ENCODE peak calls at places on chromosome 13, in nine cellular contexts. One of them, this sample, is unnamed. For H3K4me1 and H3K27me3, the result is how much of the 10 kb centered on the place peaks cover.

GRCh38 chr13:77084755-77085154 is 57.8 kb upstream of the FBXL3 start:
- DNase-seq in breast epithelium: no peak
- DNase-seq in psoas muscle: no peak
- DNase-seq in CD8-positive, alpha-beta T cell: no peak
- DNase-seq in PC-3: no peak
- DNase-seq in ovary: no peak
- DNase-seq in uterus: no peak
- DNase-seq in Karpas-422: no peak
- DNase-seq in cardiac muscle cell: no peak
- DNase-seq in this sample: no peak

GRCh38 chr13:63774133-63774532 is 2358.5 kb upstream of the PCDH20 start:
- DNase-seq in CD8-positive, alpha-beta T cell: no peak
- DNase-seq in psoas muscle: no peak
- DNase-seq in cardiac muscle cell: no peak
- DNase-seq in ovary: no peak
- DNase-seq in PC-3: peak
- DNase-seq in uterus: no peak
- DNase-seq in breast epithelium: no peak
- DNase-seq in Karpas-422: no peak
- DNase-seq in this sample: no peak

GRCh38 chr13:40210865-40211585 is 455.4 kb downstream of the FOXO1 start:
- DNase-seq in cardiac muscle cell: no peak
- DNase-seq in uterus: no peak
- DNase-seq in breast epithelium: no peak
- DNase-seq in Karpas-422: no peak
- DNase-seq in PC-3: no peak
- DNase-seq in psoas muscle: no peak
- DNase-seq in ovary: no peak
- DNase-seq in CD8-positive, alpha-beta T cell: no peak
- DNase-seq in this sample: no peak

GRCh38 chr13:30116379-30116778 is 191.0 kb downstream of the KATNAL1 start:
- DNase-seq in breast epithelium: no peak
- DNase-seq in cardiac muscle cell: no peak
- DNase-seq in psoas muscle: no peak
- DNase-seq in Karpas-422: no peak
- DNase-seq in PC-3: no peak
- DNase-seq in ovary: no peak
- DNase-seq in CD8-positive, alpha-beta T cell: no peak
- DNase-seq in uterus: no peak
- DNase-seq in this sample: no peak

GRCh38 chr13:114128624-114129522 is 3.5 kb downstream of the RASA3 start:
- DNase-seq in Karpas-422: peak
- DNase-seq in CD8-positive, alpha-beta T cell: peak
- DNase-seq in psoas muscle: peak
- DNase-seq in PC-3: peak
- DNase-seq in ovary: no peak
- DNase-seq in cardiac muscle cell: peak
- DNase-seq in uterus: peak
- DNase-seq in breast epithelium: no peak
- DNase-seq in this sample: peak

GRCh38 chr13:104592545-104593250 is 1526.5 kb upstream of the SLC10A2 start:
- DNase-seq in uterus: no peak
- DNase-seq in Karpas-422: no peak
- DNase-seq in psoas muscle: no peak
- DNase-seq in PC-3: peak
- DNase-seq in CD8-positive, alpha-beta T cell: no peak
- DNase-seq in ovary: no peak
- DNase-seq in cardiac muscle cell: no peak
- DNase-seq in breast epithelium: no peak
- DNase-seq in this sample: no peak

GRCh38 chr13:40528881-40529280 is 137.6 kb downstream of the FOXO1 start:
- DNase-seq in uterus: no peak
- DNase-seq in psoas muscle: no peak
- DNase-seq in CD8-positive, alpha-beta T cell: no peak
- DNase-seq in PC-3: no peak
- DNase-seq in Karpas-422: no peak
- DNase-seq in ovary: no peak
- DNase-seq in breast epithelium: no peak
- DNase-seq in cardiac muscle cell: no peak
- DNase-seq in this sample: no peak

GRCh38 chr13:102812616-102813287 is 13.8 kb downstream of the BIVM start:
- DNase-seq in breast epithelium: no peak
- DNase-seq in Karpas-422: no peak
- DNase-seq in uterus: no peak
- DNase-seq in PC-3: no peak
- DNase-seq in CD8-positive, alpha-beta T cell: no peak
- DNase-seq in cardiac muscle cell: peak
- DNase-seq in psoas muscle: no peak
- DNase-seq in ovary: no peak
- DNase-seq in this sample: no peak

GRCh38 chr13:38635030-38635429 is 51.8 kb upstream of the FREM2 start:
- DNase-seq in CD8-positive, alpha-beta T cell: no peak
- DNase-seq in uterus: no peak
- DNase-seq in PC-3: no peak
- DNase-seq in breast epithelium: no peak
- DNase-seq in ovary: no peak
- DNase-seq in cardiac muscle cell: no peak
- DNase-seq in psoas muscle: no peak
- DNase-seq in Karpas-422: no peak
- DNase-seq in this sample: no peak

GRCh38 chr13:30924321-30924720 is 8.1 kb upstream of the TEX26 start:
- DNase-seq in uterus: no peak
- DNase-seq in cardiac muscle cell: no peak
- DNase-seq in breast epithelium: no peak
- DNase-seq in psoas muscle: no peak
- DNase-seq in Karpas-422: no peak
- DNase-seq in ovary: no peak
- DNase-seq in CD8-positive, alpha-beta T cell: no peak
- DNase-seq in PC-3: no peak
- DNase-seq in this sample: no peak

GRCh38 chr13:51849145-51850101 is 4.4 kb upstream of the TMEM272 start:
- DNase-seq in uterus: no peak
- DNase-seq in CD8-positive, alpha-beta T cell: no peak
- DNase-seq in psoas muscle: no peak
- DNase-seq in cardiac muscle cell: peak
- DNase-seq in PC-3: peak
- DNase-seq in ovary: no peak
- DNase-seq in Karpas-422: peak
- DNase-seq in breast epithelium: no peak
- DNase-seq in this sample: peak

DNA sequence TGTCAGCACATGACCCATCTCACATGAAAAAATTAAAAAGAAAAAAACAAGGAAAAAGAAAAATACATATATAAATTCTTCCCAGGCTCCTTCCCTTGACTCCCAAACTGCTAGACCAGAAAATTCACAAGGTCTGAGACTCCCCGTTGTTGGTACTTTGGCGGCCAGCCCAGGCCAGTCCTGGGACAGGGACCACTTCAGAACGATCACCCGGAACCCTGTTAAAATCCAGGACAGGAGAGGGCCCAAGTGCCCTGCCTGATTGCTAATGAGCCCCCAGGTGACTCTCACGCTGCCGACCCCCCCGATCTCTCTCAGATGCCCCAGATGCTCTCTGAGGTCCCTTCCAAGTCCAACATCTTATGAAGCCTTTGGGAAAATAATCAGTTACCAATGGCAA is 107.2 kb downstream of the COL4A2 start:
- DNase-seq in CD8-positive, alpha-beta T cell: no peak
- DNase-seq in PC-3: no peak
- DNase-seq in Karpas-422: no peak
- DNase-seq in cardiac muscle cell: no peak
- DNase-seq in psoas muscle: no peak
- DNase-seq in breast epithelium: no peak
- DNase-seq in uterus: no peak
- DNase-seq in ovary: no peak
- DNase-seq in this sample: no peak
- H3K4me1 ChIP-seq in CD8-positive, alpha-beta T cell: under half
- H3K4me1 ChIP-seq in PC-3: under half
- H3K4me1 ChIP-seq in Karpas-422: under half
- H3K4me1 ChIP-seq in cardiac muscle cell: under half
- H3K4me1 ChIP-seq in psoas muscle: under half
- H3K4me1 ChIP-seq in breast epithelium: under half
- H3K4me1 ChIP-seq in uterus: half or more
- H3K4me1 ChIP-seq in ovary: under half
- H3K4me1 ChIP-seq in this sample: under half

DNA sequence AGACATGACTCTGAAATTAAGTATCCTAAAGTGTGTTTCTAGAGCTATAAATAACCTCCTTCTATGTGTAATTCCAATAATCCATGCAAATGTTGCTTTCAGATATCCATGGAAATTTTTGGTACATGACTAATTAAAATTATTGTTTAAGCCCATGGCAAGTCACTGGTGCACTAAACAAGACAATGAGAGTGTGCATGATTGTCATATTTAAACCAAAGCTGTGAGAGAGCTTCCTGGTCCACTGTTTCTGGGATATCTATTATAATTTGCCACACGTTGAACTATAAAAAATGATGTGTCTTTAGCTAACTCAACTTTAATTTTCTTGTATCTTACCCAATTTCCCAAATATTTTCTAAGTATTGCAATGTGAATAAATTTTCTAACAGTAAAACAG is 55.6 kb upstream of the NBEA start:
- DNase-seq in PC-3: peak
- DNase-seq in uterus: no peak
- DNase-seq in ovary: no peak
- DNase-seq in cardiac muscle cell: no peak
- DNase-seq in CD8-positive, alpha-beta T cell: no peak
- DNase-seq in psoas muscle: no peak
- DNase-seq in breast epithelium: no peak
- DNase-seq in Karpas-422: no peak
- DNase-seq in this sample: no peak
- H3K27me3 ChIP-seq in PC-3: under half
- H3K27me3 ChIP-seq in uterus: under half
- H3K27me3 ChIP-seq in ovary: under half
- H3K27me3 ChIP-seq in cardiac muscle cell: under half
- H3K27me3 ChIP-seq in CD8-positive, alpha-beta T cell: under half
- H3K27me3 ChIP-seq in psoas muscle: under half
- H3K27me3 ChIP-seq in breast epithelium: under half
- H3K27me3 ChIP-seq in Karpas-422: under half
- H3K27me3 ChIP-seq in this sample: under half

GRCh38 chr13:34161829-34162544 is 344.0 kb downstream of the RFC3 start:
- DNase-seq in uterus: no peak
- DNase-seq in psoas muscle: no peak
- DNase-seq in cardiac muscle cell: peak
- DNase-seq in CD8-positive, alpha-beta T cell: no peak
- DNase-seq in breast epithelium: no peak
- DNase-seq in Karpas-422: no peak
- DNase-seq in ovary: no peak
- DNase-seq in PC-3: peak
- DNase-seq in this sample: no peak
- H3K4me3 ChIP-seq in uterus: peak
- H3K4me3 ChIP-seq in psoas muscle: peak
- H3K4me3 ChIP-seq in cardiac muscle cell: no peak
- H3K4me3 ChIP-seq in CD8-positive, alpha-beta T cell: no peak
- H3K4me3 ChIP-seq in breast epithelium: peak
- H3K4me3 ChIP-seq in Karpas-422: no peak
- H3K4me3 ChIP-seq in ovary: no peak
- H3K4me3 ChIP-seq in PC-3: peak
- H3K4me3 ChIP-seq in this sample: no peak

GRCh38 chr13:75373988-75374387 is 108.0 kb downstream of the TBC1D4 start:
- DNase-seq in uterus: no peak
- DNase-seq in Karpas-422: no peak
- DNase-seq in PC-3: no peak
- DNase-seq in breast epithelium: no peak
- DNase-seq in ovary: no peak
- DNase-seq in CD8-positive, alpha-beta T cell: no peak
- DNase-seq in psoas muscle: no peak
- DNase-seq in cardiac muscle cell: no peak
- DNase-seq in this sample: no peak
- H3K4me1 ChIP-seq in uterus: under half
- H3K4me1 ChIP-seq in Karpas-422: under half
- H3K4me1 ChIP-seq in PC-3: under half
- H3K4me1 ChIP-seq in breast epithelium: under half
- H3K4me1 ChIP-seq in ovary: under half
- H3K4me1 ChIP-seq in CD8-positive, alpha-beta T cell: under half
- H3K4me1 ChIP-seq in psoas muscle: half or more
- H3K4me1 ChIP-seq in cardiac muscle cell: under half
- H3K4me1 ChIP-seq in this sample: under half

DNA sequence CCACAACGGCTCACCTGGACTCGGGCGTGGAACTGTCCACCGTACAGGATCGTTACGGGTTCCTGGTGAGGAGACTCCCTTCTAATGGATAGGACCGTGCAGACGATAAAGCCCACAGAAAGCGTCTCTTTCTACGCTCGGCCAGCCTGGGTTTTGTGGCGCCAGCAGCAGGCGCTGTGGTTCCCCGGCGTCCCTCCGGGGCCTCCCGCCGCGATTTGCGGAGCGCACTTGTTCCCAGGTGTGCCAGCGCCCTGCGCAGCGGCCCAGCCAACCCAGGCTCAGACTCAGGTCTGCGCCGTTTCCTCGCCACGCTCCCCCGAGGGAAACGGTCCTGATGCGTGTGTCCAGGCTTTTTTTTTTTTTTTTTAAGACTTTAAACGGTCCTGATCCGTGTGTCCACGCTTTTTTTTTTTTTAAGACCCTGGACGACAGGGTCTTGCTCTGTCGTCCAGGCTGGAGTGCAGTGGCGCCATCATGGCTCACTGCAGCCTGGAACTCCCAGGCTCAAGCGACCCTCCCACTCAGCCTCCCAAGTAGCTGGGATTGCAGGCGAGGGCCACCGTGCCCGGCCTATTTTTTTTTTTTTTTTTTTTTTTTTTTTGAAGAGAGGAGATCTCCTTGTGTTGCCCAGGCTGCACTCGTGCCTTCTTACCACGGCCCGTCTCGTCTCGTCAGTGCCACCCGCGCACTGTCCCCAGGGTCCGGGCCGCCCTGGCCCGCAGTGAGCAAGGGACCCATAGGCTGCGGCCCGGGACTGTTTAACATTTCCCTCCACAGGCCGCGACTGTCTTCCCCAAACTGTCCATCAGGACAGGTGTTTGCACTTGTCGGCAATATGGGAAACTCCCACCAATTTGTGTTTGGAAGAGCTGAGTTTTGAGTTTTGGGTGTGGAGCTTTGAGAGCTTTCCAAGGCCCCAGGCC is 23.8 kb downstream of the GJA3 start:
- DNase-seq in uterus: no peak
- DNase-seq in Karpas-422: no peak
- DNase-seq in psoas muscle: no peak
- DNase-seq in PC-3: no peak
- DNase-seq in cardiac muscle cell: peak
- DNase-seq in CD8-positive, alpha-beta T cell: no peak
- DNase-seq in ovary: no peak
- DNase-seq in breast epithelium: no peak
- DNase-seq in this sample: peak
- H3K27me3 ChIP-seq in uterus: under half
- H3K27me3 ChIP-seq in Karpas-422: under half
- H3K27me3 ChIP-seq in psoas muscle: under half
- H3K27me3 ChIP-seq in PC-3: under half
- H3K27me3 ChIP-seq in cardiac muscle cell: under half
- H3K27me3 ChIP-seq in CD8-positive, alpha-beta T cell: under half
- H3K27me3 ChIP-seq in ovary: under half
- H3K27me3 ChIP-seq in breast epithelium: half or more
- H3K27me3 ChIP-seq in this sample: under half